ENCODE peak calls at places on chromosome 22, in ten cellular contexts. H, B, R, J, D, G, P, O, E and Q are unnamed samples.

GRCh38 chr22:26409705-26410376 is 19.2 kb upstream of the ASPHD2 start:
- DNase-seq in O (no peak), R (no peak), H (no peak), P (no peak), J (no peak), B (no peak), E (no peak), D (no peak), G (no peak), Q (no peak)

GRCh38 chr22:50523458-50523805 is 2.0 kb downstream of the SCO2 start:
- DNase-seq in B (no peak), J (no peak), O (no peak), R (no peak), H (no peak), D (no peak), E (no peak), G (no peak), P (no peak), Q (no peak)

GRCh38 chr22:25508761-25509321 is 55.6 kb upstream of the GRK3 start:
- DNase-seq in R (no peak), H (no peak), E (no peak), J (no peak), G (no peak), P (no peak), O (no peak), D (no peak), B (no peak), Q (no peak)

GRCh38 chr22:24977370-24978230 is 25.1 kb downstream of the KIAA1671 start:
- DNase-seq in R (no peak), J (no peak), E (no peak), P (peak), B (no peak), D (no peak), O (no peak), G (peak), H (no peak), Q (no peak)

GRCh38 chr22:44526431-44527115 is 28.5 kb upstream of the RTL6 start:
- DNase-seq in O (no peak), J (no peak), R (no peak), G (no peak), B (peak), P (no peak), E (no peak), H (no peak), D (no peak), Q (peak)

GRCh38 chr22:42595434-42595833 is 19.2 kb downstream of the POLDIP3 start:
- DNase-seq in O (no peak), G (no peak), P (no peak), R (no peak), D (no peak), J (no peak), E (no peak), B (no peak), H (no peak), Q (peak)

GRCh38 chr22:24845036-24845918 is 39.3 kb downstream of the SGSM1 start:
- DNase-seq in R (no peak), P (peak), E (peak), B (no peak), J (no peak), O (no peak), D (no peak), G (no peak), H (no peak), Q (peak)

GRCh38 chr22:36413022-36413770 is 25.4 kb upstream of the MYH9 start:
- DNase-seq in R (no peak), J (no peak), G (no peak), O (no peak), E (no peak), H (no peak), D (no peak), B (no peak), P (peak), Q (no peak)

GRCh38 chr22:27228771-27229170 is 571.4 kb downstream of the MIAT start:
- DNase-seq in E (no peak), O (no peak), R (no peak), D (no peak), G (no peak), J (no peak), B (no peak), P (no peak), H (no peak), Q (no peak)

GRCh38 chr22:49735411-49736311 is 92.0 kb downstream of the BRD1 start:
- DNase-seq in J (no peak), H (peak), G (peak), E (no peak), R (no peak), D (no peak), B (no peak), O (no peak), P (no peak), Q (no peak)

GRCh38 chr22:40805699-40806203 is 13.4 kb downstream of the SLC25A17 start:
- DNase-seq in O (no peak), B (no peak), P (no peak), J (no peak), H (no peak), D (no peak), G (no peak), R (no peak), E (no peak), Q (no peak)